ENCODE peak calls at places on chromosomes 4 and X, in eight cellular contexts. T, O, M, Y, D, V, S and N are unnamed samples.

GRCh38 chr4:18057821-18058533 is 36.4 kb upstream of the LCORL start:
- DNase-seq in T (no peak), O (no peak), M (no peak), Y (no peak), D (no peak), V (no peak), S (no peak), N (no peak)

GRCh38 chrX:33434256-33435092 is 223.1 kb upstream of the DMD start:
- DNase-seq in T (peak; percentile 41), O (peak; percentile 40), M (peak; percentile 87), Y (peak; percentile 0), D (peak; percentile 3), V (peak; percentile 42), S (peak; percentile 45), N (peak; percentile 55)

GRCh38 chr4:99653921-99654890 is 3.4 kb downstream of the C4orf54 start:
- DNase-seq in T (no peak), O (no peak), M (no peak), Y (peak; percentile 76), D (no peak), V (no peak), S (peak; percentile 50), N (no peak)

GRCh38 chr4:101256222-101256621 is 91.1 kb downstream of the PPP3CA start:
- DNase-seq in T (no peak), O (no peak), M (no peak), Y (no peak), D (peak; percentile 61), V (no peak), S (no peak), N (no peak)

GRCh38 chrX:826448-826847 is 195.9 kb downstream of the SHOX start:
- DNase-seq in T (no peak), O (no peak), M (no peak), Y (peak; percentile 70), D (no peak), V (no peak), S (peak; percentile 31), N (no peak)

GRCh38 chr4:162866565-162866964 is 300.1 kb downstream of the NAF1 start:
- DNase-seq in T (no peak), O (no peak), M (no peak), Y (no peak), D (no peak), V (no peak), S (no peak), N (no peak)

GRCh38 chr4:7462509-7462971 is 27.8 kb upstream of the PSAPL1 start:
- DNase-seq in T (no peak), O (peak; percentile 10), M (peak; percentile 69), Y (peak; percentile 8), D (peak; percentile 50), V (no peak), S (peak; percentile 68), N (no peak)

GRCh38 chrX:13266641-13267420 is 53.0 kb downstream of the ATXN3L start:
- DNase-seq in T (no peak), O (peak; percentile 83), M (no peak), Y (no peak), D (no peak), V (no peak), S (peak; percentile 56), N (no peak)

GRCh38 chr4:3009422-3009821 is 46.1 kb downstream of the GRK4 start:
- DNase-seq in T (peak; percentile 32), O (peak; percentile 82), M (peak; percentile 47), Y (peak; percentile 11), D (no peak), V (no peak), S (no peak), N (no peak)

GRCh38 chr4:78297075-78297815 is 240.1 kb downstream of the FRAS1 start:
- DNase-seq in T (no peak), O (no peak), M (no peak), Y (no peak), D (no peak), V (no peak), S (no peak), N (no peak)

GRCh38 chrX:331145-331771 is 12.7 kb upstream of the GTPBP6 start:
- DNase-seq in T (no peak), O (no peak), M (no peak), Y (peak; percentile 60), D (no peak), V (peak; percentile 52), S (no peak), N (no peak)

GRCh38 chrX:110226931-110227330 is 91.0 kb downstream of the AMMECR1 start:
- DNase-seq in T (no peak), O (peak; percentile 50), M (no peak), Y (peak; percentile 51), D (no peak), V (no peak), S (no peak), N (no peak)

GRCh38 chr4:146278986-146279385 is 64.6 kb downstream of the REELD1 start:
- DNase-seq in T (no peak), O (no peak), M (no peak), Y (no peak), D (no peak), V (no peak), S (no peak), N (no peak)

GRCh38 chrX:53321216-53321942 is 40.0 kb upstream of the IQSEC2 start:
- DNase-seq in T (no peak), O (no peak), M (no peak), Y (no peak), D (no peak), V (no peak), S (no peak), N (no peak)

GRCh38 chr4:24800273-24800880 is 5.0 kb downstream of the SOD3 start:
- DNase-seq in T (no peak), O (no peak), M (no peak), Y (no peak), D (no peak), V (no peak), S (no peak), N (no peak)

GRCh38 chrX:47751670-47752069 is 85.0 kb upstream of the ZNF81 start:
- DNase-seq in T (peak; percentile 41), O (peak; percentile 20), M (peak; percentile 57), Y (peak; percentile 13), D (peak; percentile 0), V (peak; percentile 22), S (peak; percentile 10), N (no peak)

GRCh38 chrX:101550825-101551767 is 749 bp downstream of the ARMCX1 start:
- DNase-seq in T (no peak), O (peak; percentile 5), M (peak; percentile 41), Y (peak; percentile 49), D (peak; percentile 18), V (peak; percentile 69), S (peak; percentile 0), N (peak; percentile 52)

GRCh38 chr4:174746710-174747109 is 82.3 kb downstream of the GLRA3 start:
- DNase-seq in T (no peak), O (no peak), M (no peak), Y (no peak), D (no peak), V (no peak), S (no peak), N (no peak)

GRCh38 chr4:127304356-127304755 is 328.4 kb upstream of the INTU start:
- DNase-seq in T (no peak), O (no peak), M (no peak), Y (peak; percentile 19), D (no peak), V (no peak), S (no peak), N (no peak)

GRCh38 chrX:38817004-38817703 is 15.9 kb downstream of the MID1IP1 start:
- DNase-seq in T (peak; percentile 19), O (peak; percentile 33), M (peak; percentile 33), Y (peak; percentile 51), D (no peak), V (peak; percentile 33), S (peak; percentile 19), N (peak; percentile 51)

GRCh38 chr4:141153751-141154510 is 20.7 kb upstream of the RNF150 start:
- DNase-seq in T (no peak), O (no peak), M (no peak), Y (no peak), D (no peak), V (no peak), S (no peak), N (no peak)

GRCh38 chr4:104128850-104129213 is 365.9 kb downstream of the CXXC4 start:
- DNase-seq in T (no peak), O (peak; percentile 27), M (no peak), Y (no peak), D (no peak), V (no peak), S (no peak), N (no peak)

GRCh38 chrX:138484451-138484850 is 227.1 kb downstream of the FGF13 start:
- DNase-seq in T (no peak), O (no peak), M (no peak), Y (no peak), D (no peak), V (no peak), S (no peak), N (no peak)

GRCh38 chr4:113052379-113052951 is 3.0 kb downstream of the ANK2 start:
- DNase-seq in T (no peak), O (no peak), M (no peak), Y (peak; percentile 82), D (no peak), V (no peak), S (peak; percentile 79), N (no peak)

GRCh38 chr4:34181891-34182290 is 2062.4 kb downstream of the ARAP2 start:
- DNase-seq in T (no peak), O (peak; percentile 86), M (no peak), Y (peak; percentile 68), D (no peak), V (no peak), S (peak; percentile 39), N (no peak)

GRCh38 chrX:40418413-40419195 is 162.2 kb upstream of the ATP6AP2 start:
- DNase-seq in T (no peak), O (peak; percentile 58), M (no peak), Y (no peak), D (no peak), V (no peak), S (no peak), N (peak; percentile 52)

GRCh38 chrX:40843643-40844042 is 108.3 kb upstream of the MED14 start:
- DNase-seq in T (no peak), O (peak; percentile 36), M (no peak), Y (no peak), D (no peak), V (no peak), S (no peak), N (no peak)

GRCh38 chrX:72572248-72573157 is at the start of gene HDAC8:
- DNase-seq in T (peak; percentile 80), O (peak; percentile 69), M (peak; percentile 65), Y (peak; percentile 79), D (peak; percentile 53), V (peak; percentile 77), S (peak; percentile 67), N (peak; percentile 65)

GRCh38 chr4:89258506-89258905 is 49.1 kb downstream of the GPRIN3 start:
- DNase-seq in T (no peak), O (no peak), M (no peak), Y (no peak), D (no peak), V (no peak), S (no peak), N (no peak)

GRCh38 chr4:88659061-88659889 is 38.4 kb downstream of the NAP1L5 start:
- DNase-seq in T (peak; percentile 15), O (peak; percentile 78), M (peak; percentile 58), Y (peak; percentile 67), D (no peak), V (peak; percentile 56), S (peak; percentile 75), N (peak; percentile 53)